ENCODE peak calls at places on chromosomes 4 and X, in four cellular contexts. X is heart right ventricle, D is astrocyte, F is MM.1S. P is an unnamed sample.

GRCh38 chr4:156197216-156197615 is 243.6 kb upstream of the CTSO start:
- DNase-seq in F (no peak), D (no peak), X (no peak), P (no peak)

GRCh38 chr4:129344058-129344457 is 248.1 kb downstream of the C4orf33 start:
- DNase-seq in X (no peak), D (no peak), F (peak; percentile 60), P (no peak)

GRCh38 chr4:12562016-12562415 is 922.1 kb downstream of the RAB28 start:
- DNase-seq in X (no peak), D (no peak), F (no peak), P (no peak)

GRCh38 chrX:104104676-104105075 is 7.6 kb upstream of the ZCCHC18 start:
- DNase-seq in X (no peak), D (no peak), F (no peak), P (no peak)

GRCh38 chr4:52019941-52020657 is at the start of gene LRRC66:
- DNase-seq in F (no peak), X (no peak), D (no peak), P (no peak)

GRCh38 chr4:19514276-19515070 is 737.2 kb upstream of the SLIT2 start:
- DNase-seq in D (no peak), X (no peak), F (no peak), P (no peak)

GRCh38 chrX:151984328-151984727 is 9.9 kb upstream of the GABRE start:
- DNase-seq in D (peak; percentile 92), X (no peak), F (no peak), P (peak; percentile 52)

GRCh38 chr4:5451243-5451642 is 257.1 kb downstream of the EVC2 start:
- DNase-seq in F (no peak), D (no peak), X (no peak), P (no peak)

GRCh38 chr4:10421344-10422055 is 35.7 kb downstream of the ZNF518B start:
- DNase-seq in F (no peak), D (no peak), X (no peak), P (no peak)

GRCh38 chrX:153478746-153479145 is 8.4 kb upstream of the HAUS7 start:
- DNase-seq in F (no peak), X (no peak), D (no peak), P (no peak)

GRCh38 chrX:28675173-28675572 is 87.9 kb downstream of the IL1RAPL1 start:
- DNase-seq in D (no peak), X (no peak), F (no peak), P (no peak)

GRCh38 chrX:17692709-17693346 is 44.5 kb upstream of the SCML1 start:
- DNase-seq in F (no peak), X (no peak), D (peak; percentile 68), P (no peak)

GRCh38 chr4:1854752-1855151 is 1.2 kb downstream of the LETM1 start:
- DNase-seq in F (no peak), D (no peak), X (no peak), P (no peak)
- H3K4me3 ChIP-seq in F (peak overlapping the region; percentile 98), D (peak overlapping the region; percentile 88), X (peak overlapping the region; percentile 83), P (no peak overlapping the region)

DNA sequence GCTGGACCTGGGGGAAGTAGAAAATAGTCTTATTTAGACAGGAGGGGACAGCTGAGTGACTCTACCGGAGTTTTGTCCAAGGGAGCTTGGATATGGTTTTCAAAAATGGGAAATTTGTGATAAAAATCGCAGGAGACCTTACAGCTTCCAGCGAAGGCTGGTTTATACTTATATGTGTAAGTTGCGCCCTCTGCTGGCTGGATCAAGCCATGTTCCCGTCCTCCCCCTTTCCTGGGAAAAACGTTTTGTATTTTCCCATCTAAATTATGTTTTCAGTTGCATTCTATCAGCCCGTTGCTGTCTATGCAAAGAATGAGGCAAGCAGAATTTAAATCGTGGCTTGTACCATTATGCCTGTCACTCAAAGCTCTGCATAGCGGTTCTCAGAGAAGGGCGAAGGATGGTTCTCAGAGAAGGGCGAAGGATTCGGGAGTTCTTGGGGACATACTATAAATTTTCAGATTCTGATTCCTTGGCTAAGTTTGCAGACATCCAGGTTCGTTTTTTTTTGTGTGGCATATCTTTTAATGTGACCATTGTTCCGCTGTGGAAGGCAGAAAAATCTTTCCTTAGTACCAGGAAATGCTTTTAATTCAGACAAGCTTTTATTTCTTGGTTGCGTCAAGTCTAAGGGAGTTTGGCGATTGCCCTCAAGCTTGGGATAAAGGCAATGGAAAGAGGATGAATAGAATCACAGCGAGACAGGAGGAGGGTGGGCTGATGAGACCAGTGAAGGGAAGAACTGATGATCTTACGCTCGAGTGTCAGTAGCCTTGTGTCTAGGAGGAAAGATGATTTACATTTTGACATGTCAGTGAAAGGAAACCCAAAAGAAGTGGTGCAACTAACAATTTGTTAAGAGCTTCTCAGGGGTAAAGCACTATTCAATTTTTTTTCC is 128.5 kb upstream of the ARX start:
- DNase-seq in X (peak; percentile 30), D (peak; percentile 14), F (peak; percentile 13), P (peak; percentile 78)
- TF ChIP-seq CTCF in X (peak; percentile 74), D (peak; percentile 57), F (peak; percentile 63), P (peak; percentile 54)

GRCh38 chrX:78168065-78168464 is 28.6 kb upstream of the TAF9B start:
- DNase-seq in D (no peak), F (no peak), X (no peak), P (no peak)
- H3K27ac ChIP-seq in D (no peak overlapping the region), F (no peak overlapping the region), X (no peak overlapping the region), P (no peak overlapping the region)

DNA sequence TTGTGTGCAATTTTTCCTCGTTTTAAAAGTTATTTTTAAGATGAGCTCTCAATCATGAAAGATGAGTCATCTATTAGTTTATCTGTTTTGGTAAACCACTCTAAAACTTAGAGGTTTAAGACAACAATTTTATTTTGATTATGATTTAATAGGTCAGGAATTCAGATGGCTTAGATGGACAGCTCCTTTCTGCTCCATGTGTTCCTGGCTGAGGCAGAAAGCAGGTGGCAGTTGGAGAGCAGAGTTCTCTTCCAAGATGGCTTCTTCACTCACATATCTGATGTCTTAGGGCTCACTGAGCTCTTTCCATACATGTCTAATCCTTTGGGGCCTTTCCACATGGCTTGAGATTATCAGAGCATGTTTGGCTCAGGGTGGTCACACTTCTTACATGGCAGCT is 48.3 kb upstream of the GRPR start:
- DNase-seq in D (no peak), X (no peak), F (no peak), P (no peak)
- H3K4me3 ChIP-seq in D (no peak overlapping the region), X (no peak overlapping the region), F (no peak overlapping the region), P (no peak overlapping the region)

GRCh38 chrX:57453901-57454300 is 137.9 kb upstream of the ZXDB start:
- DNase-seq in D (no peak), X (no peak), F (peak; percentile 34), P (peak; percentile 24)
- TF ChIP-seq CTCF in D (no peak), X (peak; percentile 40), F (peak; percentile 59), P (peak; percentile 33)

P was measured in adrenal gland.